ENCODE peak calls at places on chromosomes 4 and X, in five cellular contexts. P is stomach, W is tibial nerve, X is upper lobe of left lung, H is esophagus muscularis mucosa. U is an unnamed sample.

GRCh38 chrX:38192007-38192625 is 28.6 kb downstream of the SRPX start:
- DNase-seq in P (peak), W (peak), X (no peak), H (no peak), U (no peak)

GRCh38 chr4:78748361-78748760 is 27.8 kb upstream of the BMP2K start:
- DNase-seq in P (no peak), W (no peak), X (no peak), H (no peak), U (no peak)

GRCh38 chr4:3374011-3374645 is 67.6 kb upstream of the HGFAC start:
- DNase-seq in P (no peak), W (no peak), X (peak), H (no peak), U (no peak)

GRCh38 chr4:69934150-69934549 is 3.3 kb downstream of the CSN1S1 start:
- DNase-seq in P (no peak), W (no peak), X (no peak), H (no peak), U (no peak)

GRCh38 chr4:177441803-177442622 is at the start of gene AGA:
- DNase-seq in P (peak), W (peak), X (peak), H (peak), U (peak)

GRCh38 chr4:6291784-6292297 is 22.2 kb downstream of the WFS1 start:
- DNase-seq in P (no peak), W (no peak), X (no peak), H (no peak), U (no peak)

GRCh38 chrX:38636949-38637819 is 75.8 kb downstream of the TSPAN7 start:
- DNase-seq in P (peak), W (no peak), X (no peak), H (no peak), U (no peak)

GRCh38 chrX:1481636-1482529 is 29.2 kb upstream of the ASMTL start:
- DNase-seq in P (peak), W (peak), X (no peak), H (peak), U (peak)

GRCh38 chr4:113758361-113758760 is 3.2 kb downstream of the CAMK2D start:
- DNase-seq in P (no peak), W (no peak), X (no peak), H (no peak), U (no peak)
- H3K4me3 ChIP-seq in P (peak), W (no peak), X (no peak), H (peak), U (no peak)

DNA sequence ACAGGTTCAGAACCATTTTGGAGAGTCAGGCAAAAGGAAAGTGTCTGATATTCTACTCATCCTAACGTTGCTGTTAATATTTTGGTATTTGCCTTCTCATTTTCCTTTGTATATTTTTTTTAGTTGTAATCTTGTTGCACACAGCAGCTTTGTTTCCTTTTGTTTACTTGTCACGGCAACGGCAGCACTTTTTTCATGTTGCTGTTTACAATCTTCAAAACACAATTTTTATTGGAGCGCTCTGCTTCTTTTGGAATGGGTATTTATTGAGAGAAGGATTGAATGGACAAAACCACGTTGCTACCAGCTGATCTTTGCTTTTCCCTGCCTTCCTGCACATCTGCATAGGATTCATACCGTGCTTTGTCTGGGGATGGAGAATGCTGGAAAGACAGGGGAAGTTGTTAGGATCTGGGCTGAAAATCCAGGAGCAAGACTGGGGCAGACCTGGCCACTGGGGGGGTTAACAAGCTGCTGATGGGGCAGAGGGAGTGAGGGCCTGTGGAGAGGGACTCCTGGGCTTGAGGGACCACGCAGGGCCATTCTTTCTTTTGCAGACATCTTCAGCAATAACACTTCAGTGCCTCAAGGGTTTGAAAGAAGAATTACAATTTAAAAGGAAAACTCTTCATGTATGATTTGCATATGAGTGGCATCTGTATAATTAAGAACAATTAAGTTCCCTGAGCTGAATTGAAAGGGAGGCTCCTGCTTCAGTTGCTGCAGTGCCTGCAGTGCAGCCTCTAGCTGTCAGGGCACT is 69.8 kb downstream of the TMEM131L start:
- DNase-seq in P (no peak), W (no peak), X (no peak), H (peak), U (no peak)
- TF ChIP-seq EP300 in P (no peak), W (no peak), X (no peak), H (no peak), U (no peak)

DNA sequence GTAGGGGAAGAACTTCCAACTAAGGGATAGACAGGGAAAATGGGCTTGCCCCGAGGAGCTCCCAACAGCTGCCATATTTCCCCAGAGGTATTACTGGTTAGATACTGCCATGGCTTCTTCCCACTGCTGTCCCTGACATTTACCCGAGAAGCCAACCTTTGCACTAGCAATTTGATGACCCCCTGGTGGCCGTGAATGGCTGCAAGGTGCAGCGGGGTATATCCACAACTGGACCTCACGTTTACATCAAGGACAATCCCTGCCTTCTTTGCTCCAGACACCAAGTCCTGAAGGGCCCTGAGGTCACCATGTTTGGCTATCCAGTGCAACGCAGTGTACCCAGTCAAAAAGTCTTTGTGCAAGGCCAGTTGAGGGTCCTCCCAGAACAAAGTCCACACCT is 2.3 kb downstream of the SOWAHB start:
- DNase-seq in P (no peak), W (no peak), X (no peak), H (no peak), U (no peak)
- TF ChIP-seq CTCF in P (no peak), W (no peak), X (no peak), H (no peak), U (no peak)

DNA sequence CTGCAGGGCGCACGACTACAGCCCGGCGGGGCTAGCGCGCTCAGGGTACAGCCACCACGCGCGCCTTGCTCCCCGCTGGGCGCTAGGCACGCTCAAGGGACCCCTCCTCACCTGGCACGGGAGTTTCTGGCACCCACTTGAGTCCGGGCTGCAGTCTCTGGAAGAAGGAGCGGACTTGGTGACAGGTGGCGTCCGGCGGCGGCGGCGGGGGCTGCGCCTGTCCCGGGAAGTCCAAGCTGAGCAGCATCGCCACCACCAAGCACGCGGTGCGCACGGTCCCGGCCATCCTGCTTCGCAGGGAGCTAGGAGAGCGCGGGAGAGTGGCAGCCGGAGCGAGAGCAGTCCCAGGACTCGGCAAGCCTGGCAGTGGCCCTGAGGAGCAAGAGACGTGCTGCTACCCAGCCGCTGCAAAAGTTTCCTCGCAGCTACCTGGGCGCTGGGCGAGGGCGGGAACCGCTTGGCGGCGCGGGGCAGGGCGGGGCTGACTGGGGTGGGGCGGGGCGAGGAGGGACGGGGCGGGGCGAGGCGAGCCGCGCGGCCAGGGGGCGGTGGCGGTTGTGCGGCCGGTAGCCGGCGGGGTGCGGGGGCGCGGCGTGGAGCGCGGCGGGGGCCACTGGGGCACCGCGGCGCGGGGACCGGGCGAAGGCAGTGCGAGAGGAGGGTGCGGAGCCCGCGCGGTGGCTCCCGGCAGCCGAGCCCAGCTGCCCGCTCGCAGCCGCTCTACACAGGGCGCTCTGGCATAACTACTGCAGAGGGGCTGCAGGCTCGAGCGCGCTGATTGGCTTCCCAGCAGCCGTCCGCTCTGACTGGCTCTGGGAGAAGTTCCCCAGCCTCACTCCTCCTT is at the start of gene GPC3:
- DNase-seq in P (peak), W (no peak), X (peak), H (no peak), U (peak)
- H3K4me3 ChIP-seq in P (peak), W (peak), X (peak), H (peak), U (peak)

GRCh38 chrX:19823031-19823430 is 64.4 kb downstream of the SH3KBP1 start:
- DNase-seq in P (no peak), W (no peak), X (no peak), H (no peak), U (no peak)
- TF ChIP-seq EP300 in P (no peak), W (no peak), X (no peak), H (no peak), U (no peak)

DNA sequence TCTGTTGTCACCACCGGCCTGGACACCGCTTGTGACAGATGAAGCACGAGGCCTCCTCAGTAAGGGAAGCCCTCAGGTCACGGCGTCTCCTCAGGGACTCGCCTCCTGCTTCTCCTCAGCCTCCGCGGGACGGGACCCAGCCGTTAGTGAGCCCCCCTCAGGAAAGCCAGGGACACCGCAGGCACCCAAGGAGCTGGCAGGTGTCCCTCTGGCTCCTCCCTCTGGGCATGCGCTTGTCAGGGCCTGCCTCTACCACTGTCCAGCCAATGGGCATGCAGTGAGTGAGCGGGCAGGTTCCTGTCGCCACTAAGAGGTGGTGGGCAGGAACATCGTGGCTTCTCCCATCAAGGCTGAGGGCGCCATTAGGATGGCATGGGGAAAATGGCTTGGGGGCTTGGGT is 23.5 kb upstream of the CT55 start:
- DNase-seq in P (no peak), W (no peak), X (no peak), H (no peak), U (no peak)
- TF ChIP-seq CTCF in P (no peak), W (no peak), X (no peak), H (no peak), U (no peak)

GRCh38 chr4:107718351-107718965 is 1.6 kb downstream of the PAPSS1 start:
- DNase-seq in P (no peak), W (no peak), X (no peak), H (no peak), U (no peak)
- H3K4me3 ChIP-seq in P (peak), W (no peak), X (peak), H (peak), U (peak)

DNA sequence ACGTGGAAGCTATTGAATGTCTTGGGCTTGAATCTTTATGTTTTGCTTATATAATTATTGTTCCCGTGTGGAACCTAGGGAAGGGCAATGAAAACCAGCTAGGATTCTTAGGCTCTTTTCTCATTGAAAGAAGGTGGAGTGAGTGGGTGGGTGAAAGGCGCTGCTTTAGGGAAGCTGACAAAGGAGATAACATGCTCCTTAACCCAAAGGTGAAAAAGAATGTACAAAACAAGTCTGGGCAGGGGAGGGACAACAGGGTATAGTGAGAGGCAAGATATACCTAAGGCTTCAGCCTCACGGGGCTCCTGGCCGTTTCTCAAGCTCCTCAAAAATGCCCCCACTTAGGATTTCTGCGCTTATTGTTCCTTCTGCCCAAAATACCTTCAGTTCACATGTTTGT is 1.8 kb downstream of the SH2D1A start:
- DNase-seq in P (no peak), W (no peak), X (no peak), H (no peak), U (no peak)
- TF ChIP-seq EP300 in P (no peak), W (no peak), X (no peak), H (no peak), U (no peak)

U was measured in suprapubic skin.